ENCODE peak calls at places on chromosomes 4 and X, in four cellular contexts. U is stimulated activated naive B cell treated with anti-CD40 and anti-IgM and Interleukin-4, amounts not matched to agents 10 μg/mL and 1 μg/mL and 100 μg/mL, for 72 hours; V is GM12865; T is CD8-positive, alpha-beta memory T cell. E is an unnamed sample.

GRCh38 chrX:40176979-40177430 is 79.2 kb upstream of the BCOR start:
- DNase-seq in U (no peak), V (no peak), T (peak), E (no peak)

GRCh38 chr4:110869862-110870577 is 247.1 kb upstream of the PITX2 start:
- DNase-seq in U (no peak), V (peak), T (no peak), E (no peak)

GRCh38 chr4:55851885-55852284 is 1.6 kb upstream of the EXOC1 start:
- DNase-seq in U (no peak), V (no peak), T (no peak), E (peak)

GRCh38 chr4:6362896-6363295 is 93.2 kb downstream of the WFS1 start:
- DNase-seq in U (no peak), V (peak), T (no peak), E (no peak)

GRCh38 chr4:165905405-165906027 is 32.5 kb downstream of the TLL1 start:
- DNase-seq in U (no peak), V (no peak), T (no peak), E (no peak)

GRCh38 chrX:151736685-151737084 is 2.1 kb downstream of the CNGA2 start:
- DNase-seq in U (no peak), V (no peak), T (no peak), E (no peak)

GRCh38 chr4:89704651-89705395 is 132.1 kb downstream of the SNCA start:
- DNase-seq in U (no peak), V (no peak), T (no peak), E (no peak)

GRCh38 chr4:78602334-78602733 is 50.8 kb downstream of the ANXA3 start:
- DNase-seq in U (no peak), V (no peak), T (no peak), E (no peak)

GRCh38 chr4:38876636-38877035 is 9.0 kb downstream of the FAM114A1 start:
- DNase-seq in U (no peak), V (no peak), T (no peak), E (no peak)

GRCh38 chr4:85177092-85177491 is 210.6 kb upstream of the WDFY3 start:
- DNase-seq in U (no peak), V (no peak), T (no peak), E (no peak)

GRCh38 chr4:151568966-151569365 is 160.0 kb downstream of the FHIP1A start:
- DNase-seq in U (no peak), V (no peak), T (no peak), E (no peak)

GRCh38 chr4:75345436-75345835 is 168.8 kb downstream of the RCHY1 start:
- DNase-seq in U (no peak), V (no peak), T (no peak), E (no peak)

GRCh38 chrX:43939187-43939926 is 33.8 kb downstream of the NDP start:
- DNase-seq in U (no peak), V (no peak), T (no peak), E (no peak)

GRCh38 chr4:4422856-4423485 is 36.1 kb downstream of the NSG1 start:
- DNase-seq in U (no peak), V (no peak), T (no peak), E (no peak)

GRCh38 chr4:4432341-4433125 is 45.6 kb downstream of the NSG1 start:
- DNase-seq in U (no peak), V (no peak), T (no peak), E (no peak)

GRCh38 chrX:18996536-18996935 is 12.6 kb upstream of the PHKA2 start:
- DNase-seq in U (no peak), V (no peak), T (no peak), E (no peak)

GRCh38 chr4:158016511-158016910 is 156.3 kb downstream of the GASK1B start:
- DNase-seq in U (no peak), V (no peak), T (no peak), E (no peak)

GRCh38 chrX:51461053-51462050 is 35.0 kb downstream of the NUDT11 start:
- DNase-seq in U (no peak), V (peak), T (no peak), E (no peak)